ENCODE peak calls at places on chromosome 16, in seven cellular contexts. A is PC-3, P is AG09309, R is stomach, Y is cardiac muscle cell, H is cardiac fibroblast, C is IMR-90. W is an unnamed sample.

GRCh38 chr16:89586853-89587252 is 11.3 kb downstream of the CPNE7 start:
- DNase-seq in P (no peak), A (no peak), R (peak), C (no peak), Y (no peak), H (peak), W (no peak)

GRCh38 chr16:35792516-35793285 is 2333.3 kb downstream of the TP53TG3F start:
- DNase-seq in R (no peak), P (no peak), H (no peak), C (no peak), Y (no peak), A (no peak), W (no peak)

GRCh38 chr16:23060458-23061320 is 88.6 kb downstream of the USP31 start:
- DNase-seq in C (peak), A (peak), H (peak), P (no peak), Y (peak), R (peak), W (peak)

GRCh38 chr16:54136276-54136625 is 150.3 kb downstream of the IRX3 start:
- DNase-seq in C (peak), A (peak), R (no peak), Y (no peak), H (peak), P (no peak), W (no peak)

GRCh38 chr16:28063047-28063521 is 430 bp downstream of the GSG1L start:
- DNase-seq in P (no peak), Y (peak), C (peak), R (no peak), H (peak), A (no peak), W (peak)

GRCh38 chr16:1745181-1745899 is 26.0 kb downstream of the NME3 start:
- DNase-seq in Y (no peak), R (no peak), H (peak), A (peak), P (peak), C (peak), W (no peak)

GRCh38 chr16:27223226-27223610 is 19.9 kb downstream of the KDM8 start:
- DNase-seq in R (no peak), Y (no peak), A (no peak), C (no peak), H (no peak), P (no peak), W (no peak)

GRCh38 chr16:55036371-55036821 is 105.7 kb downstream of the IRX5 start:
- DNase-seq in A (no peak), Y (no peak), C (no peak), P (no peak), H (no peak), R (no peak), W (no peak)

GRCh38 chr16:57020651-57021050 is 31.3 kb downstream of the NLRC5 start:
- DNase-seq in Y (no peak), H (no peak), R (no peak), A (no peak), P (no peak), C (no peak), W (no peak)

GRCh38 chr16:66481081-66481942 is 54.2 kb downstream of the BEAN1 start:
- DNase-seq in R (no peak), C (no peak), A (no peak), H (no peak), Y (no peak), P (no peak), W (peak)

GRCh38 chr16:57245472-57246113 is 534 bp downstream of the ARL2BP start:
- DNase-seq in C (no peak), H (peak), A (peak), R (peak), P (no peak), Y (peak), W (no peak)

GRCh38 chr16:49556252-49557069 is 182.9 kb downstream of the C16orf78 start:
- DNase-seq in P (no peak), Y (peak), C (peak), H (peak), A (peak), R (no peak), W (no peak)

GRCh38 chr16:14199624-14200023 is 128.5 kb downstream of the MRTFB start:
- DNase-seq in P (no peak), R (no peak), A (peak), H (peak), C (peak), Y (no peak), W (no peak)

GRCh38 chr16:77199211-77199610 is at the start of gene SYCE1L:
- DNase-seq in C (no peak), Y (no peak), R (no peak), A (no peak), H (no peak), P (no peak), W (no peak)

GRCh38 chr16:7597677-7598076 is 265.0 kb downstream of the RBFOX1 start:
- DNase-seq in A (no peak), Y (no peak), H (no peak), P (no peak), C (no peak), R (no peak), W (no peak)

GRCh38 chr16:66961065-66961744 is at the start of gene CES3:
- DNase-seq in Y (peak), A (peak), R (peak), H (peak), P (no peak), C (peak), W (peak)

GRCh38 chr16:88566158-88566557 is 4.0 kb upstream of the ZC3H18 start:
- DNase-seq in C (peak), P (peak), A (no peak), Y (no peak), R (no peak), H (peak), W (no peak)

GRCh38 chr16:9438991-9439390 is 347.5 kb downstream of the HAPSTR1 start:
- DNase-seq in P (no peak), R (no peak), Y (no peak), A (no peak), H (no peak), C (no peak), W (no peak)

GRCh38 chr16:19907161-19907992 is 22.7 kb upstream of the GPRC5B start:
- DNase-seq in R (peak), C (peak), H (peak), P (peak), A (peak), Y (peak), W (peak)

GRCh38 chr16:23433261-23433920 is 19.6 kb downstream of the COG7 start:
- DNase-seq in Y (no peak), P (no peak), A (no peak), C (no peak), H (no peak), R (peak), W (no peak)

GRCh38 chr16:49527621-49528020 is 154.0 kb downstream of the C16orf78 start:
- DNase-seq in H (no peak), Y (no peak), R (no peak), P (no peak), C (no peak), A (no peak), W (no peak)

GRCh38 chr16:27386674-27387073 is 15.3 kb upstream of the IL21R start:
- DNase-seq in H (no peak), C (no peak), P (no peak), Y (no peak), A (no peak), R (no peak), W (no peak)

GRCh38 chr16:15482068-15482747 is 47.8 kb downstream of the BMERB1 start:
- DNase-seq in A (peak), P (peak), C (peak), H (peak), Y (no peak), R (peak), W (no peak)

GRCh38 chr16:88347656-88348376 is 34.9 kb upstream of the ZNF469 start:
- DNase-seq in Y (no peak), A (no peak), H (no peak), C (no peak), R (no peak), P (no peak), W (no peak)

GRCh38 chr16:87076950-87077749 is 240.0 kb downstream of the C16orf95 start:
- DNase-seq in A (peak), P (no peak), C (peak), H (peak), R (peak), Y (peak), W (no peak)

GRCh38 chr16:12976491-12976890 is 75.1 kb downstream of the SHISA9 start:
- DNase-seq in P (no peak), R (no peak), A (no peak), Y (no peak), H (no peak), C (no peak), W (no peak)

GRCh38 chr16:87484487-87485331 is 8.1 kb downstream of the ZCCHC14 start:
- DNase-seq in Y (no peak), A (no peak), P (no peak), C (no peak), H (no peak), R (peak), W (no peak)

GRCh38 chr16:48479955-48480354 is 94.7 kb upstream of the SIAH1 start:
- DNase-seq in C (peak), Y (no peak), A (no peak), R (no peak), P (no peak), H (peak), W (no peak)

GRCh38 chr16:86019446-86020047 is 120.6 kb downstream of the IRF8 start:
- DNase-seq in R (no peak), A (no peak), Y (peak), C (no peak), P (no peak), H (peak), W (no peak)
- TF ChIP-seq CTCF in R (no peak), A (peak), Y (peak), C (peak), P (peak), H (peak), W (no peak)

DNA sequence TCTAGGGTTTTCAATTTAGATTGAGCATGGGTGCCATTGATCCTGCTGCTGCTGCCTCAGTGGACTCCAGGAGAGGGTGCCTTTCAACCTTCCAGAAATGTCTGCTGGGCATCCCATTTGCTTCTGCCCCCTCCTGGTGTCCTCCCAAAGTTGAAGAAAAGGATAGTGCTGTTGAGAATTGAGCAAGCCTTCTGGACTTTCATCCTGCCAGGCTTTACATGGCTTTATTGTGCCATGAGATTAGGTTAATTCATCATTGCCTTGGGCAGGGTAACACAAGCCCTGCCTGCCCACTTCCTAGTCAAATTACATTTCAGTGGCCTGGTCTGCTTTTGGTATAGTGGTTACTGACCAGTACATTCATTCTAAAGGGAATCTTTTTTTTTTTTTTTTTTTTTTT is 17.9 kb upstream of the TANGO6 start:
- DNase-seq in A (no peak), R (no peak), H (no peak), C (no peak), P (no peak), Y (no peak), W (no peak)
- TF ChIP-seq CTCF in A (no peak), R (no peak), H (no peak), C (no peak), P (peak), Y (no peak), W (no peak)

GRCh38 chr16:83330251-83330650 is 477.5 kb upstream of the HSBP1 start:
- DNase-seq in Y (no peak), R (no peak), H (no peak), A (no peak), P (no peak), C (no peak), W (no peak)
- TF ChIP-seq CTCF in Y (no peak), R (no peak), H (no peak), A (no peak), P (no peak), C (no peak), W (no peak)

GRCh38 chr16:51302042-51302441 is 151.0 kb upstream of the SALL1 start:
- DNase-seq in Y (no peak), A (no peak), R (no peak), H (no peak), P (peak), C (no peak), W (no peak)
- TF ChIP-seq CTCF in Y (no peak), A (no peak), R (no peak), H (no peak), P (no peak), C (no peak), W (no peak)

DNA sequence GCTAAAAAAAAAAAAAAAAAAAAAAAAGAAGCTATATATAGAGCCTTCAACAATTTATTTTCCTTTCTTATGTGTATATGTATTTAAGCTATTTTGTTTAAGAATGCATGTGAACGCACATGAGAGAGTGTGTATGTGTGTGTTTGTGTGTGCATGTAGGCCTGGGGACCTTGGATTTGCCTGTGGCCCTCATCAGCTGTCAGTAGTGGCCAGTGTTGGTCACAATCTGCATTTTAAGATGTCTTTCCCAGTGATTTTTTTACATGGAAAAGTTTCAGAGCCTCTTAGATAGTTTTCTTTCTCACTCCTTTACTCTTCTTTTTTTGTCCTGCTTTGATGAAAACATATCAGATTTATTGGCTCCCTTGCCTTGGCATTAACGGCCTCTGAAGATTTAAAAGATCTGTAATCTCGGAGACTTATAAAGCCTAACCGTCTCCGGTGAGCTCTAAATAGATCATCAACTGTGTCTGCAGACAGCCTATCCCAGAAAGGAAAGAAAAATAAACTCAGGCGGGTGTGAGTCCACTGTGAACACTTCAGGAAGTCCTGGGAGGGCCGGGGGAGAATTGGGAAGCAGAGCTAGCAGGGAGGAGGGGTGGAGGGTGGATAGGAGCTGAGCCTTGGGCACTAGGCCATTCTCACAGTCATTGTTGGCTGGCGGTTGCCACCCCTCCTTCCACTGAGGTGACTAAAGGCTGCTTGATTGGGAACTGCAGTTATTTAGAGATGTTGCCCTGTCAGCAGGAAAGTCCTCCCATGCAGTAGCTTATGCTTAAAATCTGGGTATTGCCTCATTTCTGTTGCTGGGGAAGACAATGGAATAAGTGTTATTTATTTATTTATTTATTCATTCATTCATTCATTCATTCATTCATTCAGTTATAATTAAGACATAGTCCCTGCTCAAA is 86.8 kb downstream of the WWP2 start:
- DNase-seq in P (peak), Y (peak), H (peak), C (peak), R (peak), A (peak), W (no peak)
- TF ChIP-seq CTCF in P (peak), Y (peak), H (peak), C (peak), R (no peak), A (no peak), W (no peak)